ENCODE peak calls at places on chromosomes 4 and X, in four cellular contexts. S is NCI-H2227 treated with DMSO at 0.1 percent for 48 hours, P is heart right ventricle, N is putamen. O is an unnamed sample.
A peak's percentile ranks its signal among the peaks of the same experiment; 100 is the strongest.

GRCh38 chrX:141405878-141406492 is 163.7 kb upstream of the SPANXC start:
- DNase-seq in S (no peak), P (no peak), N (no peak), O (no peak)

GRCh38 chrX:133810925-133811324 is 174.5 kb downstream of the GPC3 start:
- DNase-seq in S (no peak), P (no peak), N (no peak), O (no peak)

GRCh38 chr4:54683616-54684346 is 26.0 kb downstream of the KIT start:
- DNase-seq in S (no peak), P (no peak), N (no peak), O (no peak)

GRCh38 chr4:108477527-108478108 is 142.8 kb upstream of the RPL34 start:
- DNase-seq in S (no peak), P (no peak), N (no peak), O (no peak)

GRCh38 chrX:53362439-53362838 is 60.0 kb downstream of the SMC1A start:
- DNase-seq in S (no peak), P (no peak), N (no peak), O (no peak)

GRCh38 chr4:123110685-123111084 is 188.3 kb upstream of the NUDT6 start:
- DNase-seq in S (no peak), P (no peak), N (no peak), O (no peak)

GRCh38 chrX:13220916-13221315 is 98.9 kb downstream of the ATXN3L start:
- DNase-seq in S (no peak), P (no peak), N (no peak), O (no peak)

GRCh38 chr4:99679204-99679603 is 21.6 kb upstream of the C4orf54 start:
- DNase-seq in S (no peak), P (peak; percentile 34), N (no peak), O (no peak)

GRCh38 chr4:163113921-163114703 is 52.6 kb downstream of the NAF1 start:
- DNase-seq in S (no peak), P (no peak), N (no peak), O (no peak)

GRCh38 chrX:119758682-119759332 is 419 bp downstream of the SOWAHD start:
- DNase-seq in S (no peak), P (peak; percentile 23), N (no peak), O (no peak)

GRCh38 chr4:75011131-75011795 is 78.3 kb downstream of the PARM1 start:
- DNase-seq in S (no peak), P (no peak), N (no peak), O (no peak)

GRCh38 chr4:128709268-128709667 is 100.2 kb upstream of the JADE1 start:
- DNase-seq in S (no peak), P (no peak), N (no peak), O (no peak)

GRCh38 chr4:105765690-105766407 is 57.3 kb downstream of the GSTCD start:
- DNase-seq in S (no peak), P (no peak), N (no peak), O (no peak)

GRCh38 chr4:119103263-119103662 is 32.4 kb upstream of the MYOZ2 start:
- DNase-seq in S (no peak), P (no peak), N (no peak), O (no peak)

GRCh38 chr4:189396435-189396834 is 544.2 kb upstream of the FRG1 start:
- DNase-seq in S (no peak), P (no peak), N (no peak), O (no peak)

GRCh38 chrX:56811599-56811998 is 82.6 kb downstream of the NBDY start:
- DNase-seq in S (no peak), P (no peak), N (no peak), O (no peak)

GRCh38 chr4:155445306-155445705 is 68.5 kb upstream of the MAP9 start:
- DNase-seq in S (no peak), P (no peak), N (no peak), O (no peak)

GRCh38 chr4:168831919-168832745 is 177.9 kb downstream of the CBR4 start:
- DNase-seq in S (no peak), P (peak; percentile 80), N (no peak), O (peak; percentile 63)

GRCh38 chr4:168440442-168441264 is 39.6 kb downstream of the DDX60L start:
- DNase-seq in S (no peak), P (no peak), N (no peak), O (no peak)